ENCODE peak calls at places on chromosome 13, in five cellular contexts. X is cardiac muscle cell, M is Calu3, J is cardiac fibroblast, S is heart left ventricle. G is an unnamed sample.
A peak's percentile ranks its signal among the peaks of the same experiment; 100 is the strongest.

GRCh38 chr13:60230593-60230992 is 66.9 kb upstream of the DIAPH3 start:
- DNase-seq in X (peak; percentile 84), M (no peak), J (peak; percentile 56), S (no peak), G (no peak)

GRCh38 chr13:26719356-26719945 is 41.1 kb downstream of the GPR12 start:
- DNase-seq in X (no peak), M (no peak), J (no peak), S (no peak), G (no peak)

GRCh38 chr13:18949489-18949761 is 232.2 kb downstream of the TUBA3C start:
- DNase-seq in X (no peak), M (no peak), J (no peak), S (no peak), G (no peak)

GRCh38 chr13:85261757-85262346 is 537.4 kb downstream of the SLITRK6 start:
- DNase-seq in X (peak; percentile 28), M (no peak), J (peak; percentile 27), S (no peak), G (no peak)

GRCh38 chr13:73715114-73715909 is 418.9 kb downstream of the KLF12 start:
- DNase-seq in X (no peak), M (no peak), J (no peak), S (no peak), G (no peak)

GRCh38 chr13:104011505-104012270 is 945.5 kb upstream of the SLC10A2 start:
- DNase-seq in X (peak; percentile 10), M (no peak), J (peak; percentile 7), S (no peak), G (no peak)

GRCh38 chr13:76016799-76017198 is 380.7 kb downstream of the LMO7 start:
- DNase-seq in X (no peak), M (peak; percentile 9), J (peak; percentile 40), S (no peak), G (no peak)

GRCh38 chr13:19181621-19182485 is at the start of gene TUBA3C:
- DNase-seq in X (no peak), M (no peak), J (no peak), S (no peak), G (no peak)

GRCh38 chr13:65856464-65856863 is 1373.7 kb downstream of the PCDH9 start:
- DNase-seq in X (no peak), M (no peak), J (peak; percentile 31), S (no peak), G (no peak)

GRCh38 chr13:89726690-89727435 is 1620.6 kb upstream of the MIR17HG start:
- DNase-seq in X (no peak), M (no peak), J (peak; percentile 52), S (no peak), G (no peak)

GRCh38 chr13:110546933-110547332 is 14.6 kb downstream of the RAB20 start:
- DNase-seq in X (no peak), M (peak; percentile 60), J (peak; percentile 96), S (peak; percentile 86), G (no peak)

GRCh38 chr13:27170521-27171243 is 929 bp downstream of the USP12 start:
- DNase-seq in X (peak; percentile 79), M (no peak), J (peak; percentile 41), S (peak; percentile 49), G (no peak)

GRCh38 chr13:31044658-31045620 is 112.5 kb downstream of the TEX26 start:
- DNase-seq in X (no peak), M (peak; percentile 26), J (no peak), S (no peak), G (no peak)

GRCh38 chr13:32229443-32229842 is 85.7 kb downstream of the ZAR1L start:
- DNase-seq in X (peak; percentile 45), M (no peak), J (no peak), S (no peak), G (no peak)

GRCh38 chr13:28497143-28497876 is 2.4 kb upstream of the FLT1 start:
- DNase-seq in X (peak; percentile 36), M (no peak), J (no peak), S (no peak), G (no peak)

GRCh38 chr13:47332149-47332548 is 435.3 kb upstream of the HTR2A start:
- DNase-seq in X (no peak), M (no peak), J (peak; percentile 73), S (no peak), G (no peak)

GRCh38 chr13:51729853-51730553 is 74.0 kb downstream of the DHRS12 start:
- DNase-seq in X (no peak), M (peak; percentile 34), J (peak; percentile 88), S (no peak), G (no peak)

GRCh38 chr13:27242642-27243185 is 8.6 kb upstream of the RPL21 start:
- DNase-seq in X (no peak), M (no peak), J (no peak), S (no peak), G (no peak)

GRCh38 chr13:97328222-97328790 is 105.7 kb upstream of the RAP2A start:
- DNase-seq in X (peak; percentile 69), M (no peak), J (peak; percentile 88), S (no peak), G (no peak)

GRCh38 chr13:39397866-39398265 is 205.1 kb downstream of the LHFPL6 start:
- DNase-seq in X (no peak), M (no peak), J (no peak), S (peak; percentile 20), G (no peak)

GRCh38 chr13:39405107-39405506 is 197.9 kb downstream of the LHFPL6 start:
- DNase-seq in X (no peak), M (no peak), J (no peak), S (no peak), G (no peak)

GRCh38 chr13:39401756-39402155 is 201.2 kb downstream of the LHFPL6 start:
- DNase-seq in X (no peak), M (no peak), J (no peak), S (no peak), G (no peak)

GRCh38 chr13:39402221-39402620 is 200.8 kb downstream of the LHFPL6 start:
- DNase-seq in X (no peak), M (no peak), J (no peak), S (no peak), G (no peak)

GRCh38 chr13:39401091-39401647 is 201.8 kb downstream of the LHFPL6 start:
- DNase-seq in X (no peak), M (no peak), J (no peak), S (no peak), G (no peak)
- TF ChIP-seq CTCF in X (no peak), M (no peak), J (no peak), S (no peak), G (no peak)

GRCh38 chr13:112910616-112911280 is 58.3 kb upstream of the MCF2L start:
- DNase-seq in X (no peak), M (no peak), J (no peak), S (no peak), G (no peak)

GRCh38 chr13:112911285-112911701 is 57.7 kb upstream of the MCF2L start:
- DNase-seq in X (no peak), M (no peak), J (no peak), S (no peak), G (no peak)

GRCh38 chr13:112911883-112912282 is 57.1 kb upstream of the MCF2L start:
- DNase-seq in X (no peak), M (no peak), J (no peak), S (no peak), G (no peak)

GRCh38 chr13:112908342-112908741 is 60.7 kb upstream of the MCF2L start:
- DNase-seq in X (no peak), M (no peak), J (no peak), S (no peak), G (no peak)

GRCh38 chr13:112910016-112910415 is 59.0 kb upstream of the MCF2L start:
- DNase-seq in X (no peak), M (no peak), J (no peak), S (no peak), G (no peak)
- TF ChIP-seq CTCF in X (peak; percentile 1), M (no peak), J (no peak), S (no peak), G (no peak)

DNA sequence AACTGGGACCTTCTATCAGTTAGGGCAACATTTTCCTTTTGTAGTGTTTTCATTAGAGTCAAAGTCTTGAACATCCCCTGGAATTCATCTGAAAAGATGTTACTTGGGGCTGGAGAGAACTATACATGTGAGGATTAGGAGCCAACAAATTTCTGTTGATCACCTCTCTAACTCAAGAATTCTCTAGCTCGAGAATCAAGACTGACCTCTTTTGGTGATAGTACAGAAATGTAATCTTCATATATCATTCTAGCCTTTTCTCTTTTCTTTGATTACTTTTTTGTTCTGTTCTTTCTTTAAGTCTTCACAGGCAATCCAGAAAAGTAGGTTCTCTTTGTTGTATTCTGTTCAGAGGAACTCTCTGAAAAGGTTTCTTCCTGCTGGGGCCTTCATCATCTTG is 26.4 kb downstream of the ELF1 start:
- DNase-seq in X (no peak), M (no peak), J (peak; percentile 29), S (no peak), G (no peak)
- TF ChIP-seq CTCF in X (peak; percentile 8), M (no peak), J (no peak), S (no peak), G (no peak)

DNA sequence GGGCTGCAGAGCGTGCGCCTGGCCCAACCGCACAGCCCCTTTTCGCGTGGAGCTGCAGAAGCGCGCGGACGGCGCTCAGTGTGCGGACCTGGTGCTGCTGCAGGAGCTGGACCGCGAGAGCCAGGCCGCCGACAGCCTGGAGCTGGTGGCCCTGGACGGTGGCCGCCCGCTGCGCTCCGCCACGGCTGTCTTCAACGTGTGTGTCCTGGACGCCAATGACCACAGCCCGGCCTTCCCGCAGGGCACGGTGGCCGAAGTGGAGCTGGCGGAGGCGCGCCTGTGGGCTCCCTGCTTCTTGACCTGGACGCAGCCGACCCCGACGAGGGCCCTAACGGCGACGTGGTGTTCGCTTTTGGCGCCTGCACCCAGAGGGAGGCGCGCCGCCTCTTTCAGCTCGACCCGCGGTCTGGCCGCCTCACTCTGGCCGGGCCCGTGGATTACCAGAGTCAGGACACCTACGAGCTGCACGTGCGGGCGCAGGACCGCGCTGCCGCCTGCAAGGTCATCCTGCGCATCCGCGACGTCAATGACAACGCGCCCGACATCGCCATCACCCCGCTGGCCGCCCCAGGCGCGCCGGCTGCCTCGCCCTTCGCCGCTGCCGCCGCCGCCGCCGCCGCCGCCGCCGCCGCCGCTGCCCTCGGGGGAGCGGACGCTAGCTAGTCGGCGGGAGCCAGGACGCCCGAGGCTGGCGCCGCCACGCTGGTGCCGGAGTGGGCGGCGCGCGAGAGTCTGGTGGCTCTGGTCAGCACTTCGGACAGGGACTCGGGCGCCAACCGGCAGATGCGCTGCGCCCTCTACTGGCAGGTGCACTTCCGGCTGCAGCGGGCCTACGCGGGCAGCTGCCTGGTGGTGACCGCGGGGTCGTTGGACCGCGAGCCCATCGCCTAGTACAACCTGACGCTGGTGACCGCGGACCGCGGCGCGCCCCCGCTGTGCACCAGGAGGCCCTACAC is 172.2 kb downstream of the OLFM4 start:
- DNase-seq in X (peak; percentile 93), M (no peak), J (no peak), S (peak; percentile 22), G (no peak)
- TF ChIP-seq CTCF in X (peak; percentile 60), M (no peak), J (peak; percentile 22), S (peak; percentile 48), G (no peak)

GRCh38 chr13:99027661-99028425 is 50.0 kb upstream of the DOCK9 start:
- DNase-seq in X (no peak), M (no peak), J (no peak), S (no peak), G (no peak)

GRCh38 chr13:99027260-99027659 is 49.4 kb upstream of the DOCK9 start:
- DNase-seq in X (no peak), M (no peak), J (no peak), S (no peak), G (no peak)

GRCh38 chr13:99031725-99032298 is 53.9 kb upstream of the DOCK9 start:
- DNase-seq in X (no peak), M (no peak), J (no peak), S (no peak), G (no peak)

GRCh38 chr13:99029576-99029975 is 51.7 kb upstream of the DOCK9 start:
- DNase-seq in X (no peak), M (no peak), J (no peak), S (no peak), G (no peak)

GRCh38 chr13:99028890-99029289 is 51.0 kb upstream of the DOCK9 start:
- DNase-seq in X (no peak), M (no peak), J (no peak), S (no peak), G (no peak)
- TF ChIP-seq CTCF in X (peak; percentile 26), M (no peak), J (peak; percentile 47), S (peak; percentile 11), G (no peak)